ENCODE peak calls at places on chromosomes 12 and 14, in nine cellular contexts. One of them, this sample, is unnamed.
A peak's percentile ranks its signal among the peaks of the same experiment; 100 is the strongest.

GRCh38 chr12:26728205-26729050 is 104.6 kb downstream of the ITPR2 start:
- DNase-seq in left ventricle myocardium inferior: no peak
- DNase-seq in tibial artery: no peak
- DNase-seq in H9: no peak
- DNase-seq in prostate gland: no peak
- DNase-seq in mammary epithelial cell: no peak
- DNase-seq in GM23248: no peak
- DNase-seq in CD4-positive, alpha-beta memory T cell: no peak
- DNase-seq in effector memory CD4-positive, alpha-beta T cell: no peak
- DNase-seq in this sample: no peak

GRCh38 chr14:38238881-38239280 is 17.0 kb downstream of the CLEC14A start:
- DNase-seq in CD4-positive, alpha-beta memory T cell: no peak
- DNase-seq in left ventricle myocardium inferior: no peak
- DNase-seq in GM23248: peak; percentile 45
- DNase-seq in H9: no peak
- DNase-seq in effector memory CD4-positive, alpha-beta T cell: no peak
- DNase-seq in mammary epithelial cell: no peak
- DNase-seq in tibial artery: no peak
- DNase-seq in prostate gland: no peak
- DNase-seq in this sample: no peak

GRCh38 chr12:7832059-7832696 is 40.5 kb downstream of the SLC2A14 start:
- DNase-seq in CD4-positive, alpha-beta memory T cell: peak; percentile 42
- DNase-seq in mammary epithelial cell: peak; percentile 22
- DNase-seq in tibial artery: no peak
- DNase-seq in effector memory CD4-positive, alpha-beta T cell: peak; percentile 1
- DNase-seq in H9: peak; percentile 58
- DNase-seq in left ventricle myocardium inferior: no peak
- DNase-seq in GM23248: peak; percentile 82
- DNase-seq in prostate gland: no peak
- DNase-seq in this sample: no peak

GRCh38 chr14:95547626-95548327 is 12.9 kb downstream of the GLRX5 start:
- DNase-seq in H9: peak; percentile 52
- DNase-seq in left ventricle myocardium inferior: no peak
- DNase-seq in effector memory CD4-positive, alpha-beta T cell: no peak
- DNase-seq in tibial artery: no peak
- DNase-seq in mammary epithelial cell: peak; percentile 49
- DNase-seq in GM23248: peak; percentile 39
- DNase-seq in prostate gland: no peak
- DNase-seq in CD4-positive, alpha-beta memory T cell: no peak
- DNase-seq in this sample: no peak

GRCh38 chr12:87074801-87075200 is 818.6 kb upstream of the MGAT4C start:
- DNase-seq in tibial artery: no peak
- DNase-seq in H9: no peak
- DNase-seq in CD4-positive, alpha-beta memory T cell: no peak
- DNase-seq in mammary epithelial cell: peak; percentile 12
- DNase-seq in GM23248: peak; percentile 41
- DNase-seq in prostate gland: no peak
- DNase-seq in effector memory CD4-positive, alpha-beta T cell: no peak
- DNase-seq in left ventricle myocardium inferior: no peak
- DNase-seq in this sample: no peak

GRCh38 chr12:3275171-3276041 is 198.2 kb downstream of the TSPAN9 start:
- DNase-seq in GM23248: peak; percentile 81
- DNase-seq in prostate gland: peak; percentile 71
- DNase-seq in CD4-positive, alpha-beta memory T cell: peak; percentile 46
- DNase-seq in H9: peak; percentile 86
- DNase-seq in tibial artery: peak; percentile 84
- DNase-seq in effector memory CD4-positive, alpha-beta T cell: peak; percentile 49
- DNase-seq in mammary epithelial cell: peak; percentile 32
- DNase-seq in left ventricle myocardium inferior: peak; percentile 80
- DNase-seq in this sample: peak; percentile 73

GRCh38 chr12:94561943-94562411 is 88.4 kb downstream of the TMCC3 start:
- DNase-seq in effector memory CD4-positive, alpha-beta T cell: no peak
- DNase-seq in left ventricle myocardium inferior: peak; percentile 59
- DNase-seq in CD4-positive, alpha-beta memory T cell: no peak
- DNase-seq in GM23248: no peak
- DNase-seq in tibial artery: no peak
- DNase-seq in H9: no peak
- DNase-seq in mammary epithelial cell: peak; percentile 91
- DNase-seq in prostate gland: peak; percentile 83
- DNase-seq in this sample: no peak

GRCh38 chr12:55909513-55909884 is 18.2 kb downstream of the PYM1 start:
- DNase-seq in CD4-positive, alpha-beta memory T cell: no peak
- DNase-seq in H9: no peak
- DNase-seq in effector memory CD4-positive, alpha-beta T cell: no peak
- DNase-seq in left ventricle myocardium inferior: no peak
- DNase-seq in prostate gland: no peak
- DNase-seq in mammary epithelial cell: no peak
- DNase-seq in tibial artery: no peak
- DNase-seq in GM23248: no peak
- DNase-seq in this sample: no peak

GRCh38 chr12:30692470-30692869 is 3.2 kb downstream of the IPO8 start:
- DNase-seq in GM23248: peak; percentile 80
- DNase-seq in mammary epithelial cell: no peak
- DNase-seq in CD4-positive, alpha-beta memory T cell: no peak
- DNase-seq in H9: no peak
- DNase-seq in left ventricle myocardium inferior: no peak
- DNase-seq in effector memory CD4-positive, alpha-beta T cell: no peak
- DNase-seq in tibial artery: no peak
- DNase-seq in prostate gland: no peak
- DNase-seq in this sample: no peak

GRCh38 chr14:71855399-71856036 is 76.7 kb upstream of the RGS6 start:
- DNase-seq in prostate gland: no peak
- DNase-seq in tibial artery: peak; percentile 77
- DNase-seq in left ventricle myocardium inferior: peak; percentile 57
- DNase-seq in H9: peak; percentile 56
- DNase-seq in GM23248: peak; percentile 76
- DNase-seq in effector memory CD4-positive, alpha-beta T cell: peak; percentile 22
- DNase-seq in mammary epithelial cell: peak; percentile 56
- DNase-seq in CD4-positive, alpha-beta memory T cell: peak; percentile 9
- DNase-seq in this sample: peak; percentile 79

GRCh38 chr12:96427269-96427729 is 27.1 kb upstream of the CDK17 start:
- DNase-seq in H9: peak; percentile 37
- DNase-seq in mammary epithelial cell: peak; percentile 99
- DNase-seq in tibial artery: peak; percentile 73
- DNase-seq in GM23248: peak; percentile 99
- DNase-seq in left ventricle myocardium inferior: peak; percentile 22
- DNase-seq in prostate gland: no peak
- DNase-seq in effector memory CD4-positive, alpha-beta T cell: no peak
- DNase-seq in CD4-positive, alpha-beta memory T cell: no peak
- DNase-seq in this sample: peak; percentile 30

GRCh38 chr14:105059035-105059916 is 6.0 kb downstream of the GPR132 start:
- DNase-seq in H9: peak; percentile 60
- DNase-seq in prostate gland: no peak
- DNase-seq in CD4-positive, alpha-beta memory T cell: peak; percentile 75
- DNase-seq in mammary epithelial cell: no peak
- DNase-seq in tibial artery: no peak
- DNase-seq in effector memory CD4-positive, alpha-beta T cell: no peak
- DNase-seq in GM23248: no peak
- DNase-seq in left ventricle myocardium inferior: peak; percentile 48
- DNase-seq in this sample: no peak

GRCh38 chr12:50822082-50822481 is 20.6 kb upstream of the TMPRSS12 start:
- DNase-seq in mammary epithelial cell: no peak
- DNase-seq in prostate gland: no peak
- DNase-seq in tibial artery: no peak
- DNase-seq in CD4-positive, alpha-beta memory T cell: no peak
- DNase-seq in left ventricle myocardium inferior: no peak
- DNase-seq in effector memory CD4-positive, alpha-beta T cell: no peak
- DNase-seq in H9: no peak
- DNase-seq in GM23248: no peak
- DNase-seq in this sample: no peak

DNA sequence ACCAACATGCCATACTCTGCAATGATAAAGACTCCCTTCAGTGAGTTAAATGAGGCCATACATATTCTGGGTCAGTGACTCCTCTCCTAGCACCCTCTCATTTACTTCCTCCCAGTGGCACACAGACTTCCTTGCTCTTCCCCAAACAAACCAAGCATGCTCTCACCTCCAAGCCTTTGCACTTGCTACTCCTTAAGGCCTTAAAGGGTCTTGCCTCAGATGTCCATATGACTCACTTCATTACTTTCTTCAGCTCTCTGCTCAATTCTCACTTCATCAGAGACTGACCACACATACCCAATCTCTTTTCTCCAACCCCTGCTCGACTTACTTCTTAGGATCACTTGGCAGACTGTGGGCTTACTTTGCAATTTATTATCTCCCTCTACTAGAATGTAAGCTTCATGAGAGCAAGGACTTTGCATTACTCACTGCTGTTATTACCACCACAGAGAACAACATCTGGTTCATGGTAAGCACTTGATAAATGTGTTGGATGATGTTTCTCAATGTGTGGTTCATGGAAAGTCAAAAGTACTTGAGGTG is 22.8 kb downstream of the DDX24 start:
- DNase-seq in mammary epithelial cell: no peak
- DNase-seq in H9: no peak
- DNase-seq in GM23248: no peak
- DNase-seq in prostate gland: no peak
- DNase-seq in tibial artery: no peak
- DNase-seq in effector memory CD4-positive, alpha-beta T cell: no peak
- DNase-seq in CD4-positive, alpha-beta memory T cell: no peak
- DNase-seq in left ventricle myocardium inferior: no peak
- DNase-seq in this sample: no peak
- H3K4me1 ChIP-seq in mammary epithelial cell: peaks cover 10% of the 10 kb centered on the region
- H3K4me1 ChIP-seq in H9: peaks cover 5% of the 10 kb centered on the region
- H3K4me1 ChIP-seq in GM23248: peaks cover 13% of the 10 kb centered on the region
- H3K4me1 ChIP-seq in prostate gland: no peaks in the 10 kb centered on the region
- H3K4me1 ChIP-seq in tibial artery: peaks cover 18% of the 10 kb centered on the region
- H3K4me1 ChIP-seq in effector memory CD4-positive, alpha-beta T cell: peaks cover 10% of the 10 kb centered on the region
- H3K4me1 ChIP-seq in CD4-positive, alpha-beta memory T cell: peaks cover 54% of the 10 kb centered on the region
- H3K4me1 ChIP-seq in left ventricle myocardium inferior: peaks cover 49% of the 10 kb centered on the region
- H3K4me1 ChIP-seq in this sample: peaks cover 9% of the 10 kb centered on the region

DNA sequence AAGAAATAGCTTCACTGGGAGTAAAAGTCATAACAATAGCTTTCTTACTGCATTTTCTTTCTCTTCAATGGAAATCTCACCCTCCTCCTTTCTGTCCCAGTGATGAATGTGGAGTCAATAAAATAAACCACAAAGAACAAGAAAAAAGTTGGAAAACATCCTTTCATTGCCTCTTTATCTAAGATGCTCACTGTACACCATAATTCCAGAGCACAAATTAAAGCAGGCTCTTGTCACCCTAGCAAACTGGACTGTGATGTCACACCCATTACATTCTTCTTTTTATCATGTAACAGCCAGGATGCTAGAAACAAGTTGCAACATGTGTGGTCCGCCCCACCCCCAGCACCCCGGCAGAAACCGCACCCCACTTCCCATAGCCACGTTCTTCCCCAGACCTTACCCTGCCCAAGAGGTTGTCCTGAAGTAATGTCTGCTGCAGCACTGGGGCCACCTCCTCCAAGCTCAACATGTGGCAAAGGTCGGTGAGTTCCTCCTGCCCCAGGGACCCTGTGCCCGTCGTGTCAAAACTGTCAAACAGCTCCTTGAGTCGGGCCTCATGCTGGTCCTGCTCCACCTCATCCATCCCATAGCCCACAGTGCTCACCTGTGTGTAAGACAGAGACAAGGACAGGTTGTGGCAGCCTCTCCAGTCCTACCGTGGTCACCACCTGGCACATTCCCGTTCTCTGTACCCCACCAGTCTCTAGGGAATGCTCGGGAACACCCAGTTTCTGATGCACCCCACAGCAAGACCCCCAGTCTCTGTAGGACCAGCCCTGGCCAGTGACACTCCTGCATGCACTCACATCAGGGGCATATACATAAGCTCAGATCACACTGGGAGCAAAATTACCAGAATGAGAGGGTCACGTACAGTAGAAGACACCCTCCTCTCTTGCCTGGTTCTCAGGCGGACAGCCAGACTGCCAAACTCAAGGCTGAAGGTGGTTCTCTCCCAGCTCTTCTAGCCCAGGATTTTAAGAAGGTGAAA is 9.2 kb downstream of the NIN start:
- DNase-seq in mammary epithelial cell: peak; percentile 58
- DNase-seq in H9: no peak
- DNase-seq in GM23248: no peak
- DNase-seq in effector memory CD4-positive, alpha-beta T cell: peak; percentile 30
- DNase-seq in prostate gland: no peak
- DNase-seq in tibial artery: no peak
- DNase-seq in CD4-positive, alpha-beta memory T cell: peak; percentile 67
- DNase-seq in left ventricle myocardium inferior: peak; percentile 28
- DNase-seq in this sample: peak; percentile 23
- H3K4me1 ChIP-seq in mammary epithelial cell: peaks cover 12% of the 10 kb centered on the region
- H3K4me1 ChIP-seq in H9: peaks cover 5% of the 10 kb centered on the region
- H3K4me1 ChIP-seq in GM23248: peaks cover 20% of the 10 kb centered on the region
- H3K4me1 ChIP-seq in effector memory CD4-positive, alpha-beta T cell: peaks cover 26% of the 10 kb centered on the region
- H3K4me1 ChIP-seq in prostate gland: no peaks in the 10 kb centered on the region
- H3K4me1 ChIP-seq in tibial artery: peaks cover 17% of the 10 kb centered on the region
- H3K4me1 ChIP-seq in CD4-positive, alpha-beta memory T cell: peaks cover 86% of the 10 kb centered on the region
- H3K4me1 ChIP-seq in left ventricle myocardium inferior: peaks cover 45% of the 10 kb centered on the region
- H3K4me1 ChIP-seq in this sample: no peaks in the 10 kb centered on the region

DNA sequence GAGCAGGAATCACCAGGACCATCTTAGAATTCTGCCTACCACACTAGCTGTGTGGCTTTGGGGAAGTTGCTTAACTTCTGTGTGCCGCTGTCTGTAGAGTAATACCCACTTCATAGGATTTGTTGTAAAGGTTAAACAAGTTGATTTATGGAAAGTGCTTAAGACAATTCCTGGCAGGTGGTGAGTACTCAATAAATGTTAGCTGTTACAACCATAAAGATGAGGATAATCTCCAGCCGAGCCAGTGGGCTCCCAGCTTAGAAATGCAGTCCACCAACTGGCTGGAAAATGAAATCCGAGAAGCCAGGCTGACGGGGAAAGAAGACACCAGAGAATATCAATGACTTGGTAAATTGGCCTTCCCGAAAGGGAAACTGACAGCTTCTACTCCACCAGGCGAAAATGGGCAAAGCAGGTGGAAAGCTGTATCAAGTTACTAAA is 173.5 kb downstream of the CHST11 start:
- DNase-seq in GM23248: no peak
- DNase-seq in effector memory CD4-positive, alpha-beta T cell: no peak
- DNase-seq in tibial artery: no peak
- DNase-seq in H9: no peak
- DNase-seq in left ventricle myocardium inferior: no peak
- DNase-seq in CD4-positive, alpha-beta memory T cell: no peak
- DNase-seq in mammary epithelial cell: no peak
- DNase-seq in prostate gland: no peak
- DNase-seq in this sample: no peak
- H3K4me1 ChIP-seq in GM23248: peaks cover 11% of the 10 kb centered on the region
- H3K4me1 ChIP-seq in effector memory CD4-positive, alpha-beta T cell: no peaks in the 10 kb centered on the region
- H3K4me1 ChIP-seq in tibial artery: peaks cover 33% of the 10 kb centered on the region
- H3K4me1 ChIP-seq in H9: no peaks in the 10 kb centered on the region
- H3K4me1 ChIP-seq in left ventricle myocardium inferior: peaks cover 15% of the 10 kb centered on the region
- H3K4me1 ChIP-seq in CD4-positive, alpha-beta memory T cell: peaks cover 13% of the 10 kb centered on the region
- H3K4me1 ChIP-seq in mammary epithelial cell: peaks cover 12% of the 10 kb centered on the region
- H3K4me1 ChIP-seq in prostate gland: no peaks in the 10 kb centered on the region
- H3K4me1 ChIP-seq in this sample: no peaks in the 10 kb centered on the region

GRCh38 chr14:89427426-89428162 is 10.6 kb upstream of the FOXN3 start:
- DNase-seq in H9: no peak
- DNase-seq in prostate gland: peak; percentile 51
- DNase-seq in GM23248: no peak
- DNase-seq in effector memory CD4-positive, alpha-beta T cell: no peak
- DNase-seq in tibial artery: peak; percentile 63
- DNase-seq in left ventricle myocardium inferior: no peak
- DNase-seq in CD4-positive, alpha-beta memory T cell: no peak
- DNase-seq in mammary epithelial cell: no peak
- DNase-seq in this sample: no peak
- H3K4me1 ChIP-seq in H9: peaks cover 8% of the 10 kb centered on the region
- H3K4me1 ChIP-seq in prostate gland: peaks cover 6% of the 10 kb centered on the region
- H3K4me1 ChIP-seq in GM23248: peaks cover 57% of the 10 kb centered on the region
- H3K4me1 ChIP-seq in effector memory CD4-positive, alpha-beta T cell: peaks cover 13% of the 10 kb centered on the region
- H3K4me1 ChIP-seq in tibial artery: peaks cover 74% of the 10 kb centered on the region
- H3K4me1 ChIP-seq in left ventricle myocardium inferior: peaks cover 63% of the 10 kb centered on the region
- H3K4me1 ChIP-seq in CD4-positive, alpha-beta memory T cell: peaks cover 36% of the 10 kb centered on the region
- H3K4me1 ChIP-seq in mammary epithelial cell: peaks cover 41% of the 10 kb centered on the region
- H3K4me1 ChIP-seq in this sample: peaks cover 6% of the 10 kb centered on the region

This sample was measured in colonic mucosa.